ENCODE peak calls at places on chromosomes 2 and 18, in ten cellular contexts. A is GM03348; M is Caco-2; K is NCI-H1105; R is RWPE2; I is activated T-cell treated with anti-CD3 and anti-CD28 coated beads for 24 hours; O is mesenchymal stem cell; Q is activated T-helper 1 cell treated with anti-CD3 and anti-CD28 coated beads, Interleukin-12 subunit alpha, Interleukin-12 subunit beta, Interleukin-2, Interleukin-4 antibody, amounts not matched to agents 30 ng/mL and 10 ng/mL and 1 ng/mL, durations not matched to agents 14 hours and 24 hours and 36 hours; N is KG1; P is T follicular helper cell. T is an unnamed sample.

GRCh38 chr2:207162319-207162718 is 3.4 kb downstream of the KLF7 start:
- DNase-seq in A (peak; percentile 33), M (no peak), K (no peak), R (no peak), I (no peak), O (peak; percentile 58), Q (no peak), N (no peak), P (no peak), T (peak; percentile 44)

GRCh38 chr2:156437876-156438410 is 1.8 kb downstream of the GPD2 start:
- DNase-seq in A (no peak), M (no peak), K (no peak), R (no peak), I (no peak), O (no peak), Q (no peak), N (no peak), P (no peak), T (no peak)

GRCh38 chr18:6055711-6056110 is 160.4 kb upstream of the TMEM200C start:
- DNase-seq in A (peak; percentile 31), M (no peak), K (no peak), R (no peak), I (no peak), O (peak; percentile 74), Q (no peak), N (no peak), P (no peak), T (peak; percentile 20)

GRCh38 chr2:28780496-28780895 is 28.9 kb downstream of the PPP1CB start:
- DNase-seq in A (no peak), M (no peak), K (peak; percentile 12), R (no peak), I (no peak), O (no peak), Q (no peak), N (no peak), P (no peak), T (no peak)

GRCh38 chr18:30352551-30353168 is 689.9 kb downstream of the DSC3 start:
- DNase-seq in A (no peak), M (no peak), K (no peak), R (no peak), I (no peak), O (no peak), Q (no peak), N (no peak), P (no peak), T (no peak)

GRCh38 chr2:100105678-100106054 is 36.7 kb downstream of the AFF3 start:
- DNase-seq in A (peak; percentile 18), M (no peak), K (no peak), R (no peak), I (no peak), O (peak; percentile 61), Q (no peak), N (no peak), P (no peak), T (no peak)

GRCh38 chr2:219368690-219369108 is 19.0 kb downstream of the DNPEP start:
- DNase-seq in A (peak; percentile 81), M (peak; percentile 86), K (no peak), R (no peak), I (no peak), O (peak; percentile 88), Q (no peak), N (no peak), P (no peak), T (peak; percentile 80)

GRCh38 chr18:52343731-52344340 is 3.8 kb downstream of the DCC start:
- DNase-seq in A (no peak), M (no peak), K (no peak), R (no peak), I (no peak), O (no peak), Q (no peak), N (no peak), P (no peak), T (no peak)

GRCh38 chr18:30192216-30192615 is 850.3 kb downstream of the DSC3 start:
- DNase-seq in A (no peak), M (no peak), K (no peak), R (no peak), I (no peak), O (no peak), Q (no peak), N (no peak), P (no peak), T (no peak)

GRCh38 chr2:1817256-1818127 is 73.2 kb upstream of the PXDN start:
- DNase-seq in A (peak; percentile 98), M (peak; percentile 62), K (peak; percentile 3), R (no peak), I (peak; percentile 33), O (peak; percentile 67), Q (peak; percentile 8), N (no peak), P (peak; percentile 25), T (peak; percentile 98)

GRCh38 chr2:58449286-58450010 is 208.3 kb upstream of the FANCL start:
- DNase-seq in A (no peak), M (no peak), K (no peak), R (no peak), I (no peak), O (no peak), Q (no peak), N (no peak), P (no peak), T (no peak)

GRCh38 chr18:76405761-76406356 is 89.2 kb downstream of the ZNF516 start:
- DNase-seq in A (peak; percentile 60), M (no peak), K (no peak), R (no peak), I (no peak), O (peak; percentile 48), Q (peak; percentile 12), N (no peak), P (no peak), T (peak; percentile 43)

GRCh38 chr2:61016392-61017002 is 1.0 kb upstream of the PEX13 start:
- DNase-seq in A (no peak), M (no peak), K (no peak), R (no peak), I (peak; percentile 15), O (no peak), Q (no peak), N (no peak), P (no peak), T (peak; percentile 3)

T was measured in AG08395.